ENCODE peak calls at places on chromosomes 6 and 20, in eight cellular contexts. H is left ventricle myocardium inferior, K is adrenal gland, B is PC-3, Q is A549, A is keratinocyte, D is cardiac muscle cell, L is SK-N-SH. Y is an unnamed sample.
A peak's percentile ranks its signal among the peaks of the same experiment; 100 is the strongest.

GRCh38 chr6:155648301-155648700 is 192.7 kb upstream of the NOX3 start:
- DNase-seq in L (no peak), Q (no peak), D (no peak), K (no peak), B (no peak), H (no peak), A (no peak), Y (no peak)

GRCh38 chr6:34063641-34064040 is 82.2 kb downstream of the GRM4 start:
- DNase-seq in K (no peak), B (no peak), D (no peak), H (no peak), Q (no peak), A (no peak), L (no peak), Y (no peak)

GRCh38 chr20:41469868-41470267 is 103.2 kb upstream of the EMILIN3 start:
- DNase-seq in L (no peak), Q (no peak), K (no peak), D (no peak), A (no peak), H (peak; percentile 58), B (no peak), Y (no peak)

GRCh38 chr20:20477444-20478041 is 109.6 kb downstream of the INSM1 start:
- DNase-seq in Q (no peak), H (no peak), B (no peak), D (no peak), A (no peak), K (no peak), L (no peak), Y (no peak)

GRCh38 chr6:129793447-129793846 is 67.7 kb downstream of the TMEM244 start:
- DNase-seq in B (no peak), Q (no peak), L (no peak), K (no peak), D (no peak), A (no peak), H (no peak), Y (no peak)

GRCh38 chr6:43733471-43734293 is 36.3 kb upstream of the VEGFA start:
- DNase-seq in H (no peak), K (no peak), D (no peak), L (no peak), B (no peak), A (peak; percentile 95), Q (no peak), Y (no peak)

GRCh38 chr6:165091121-165091785 is 218.2 kb downstream of the C6orf118 start:
- DNase-seq in H (no peak), K (no peak), B (peak; percentile 17), D (no peak), L (no peak), A (no peak), Q (no peak), Y (peak; percentile 14)

GRCh38 chr6:88476388-88476787 is 310.2 kb upstream of the CNR1 start:
- DNase-seq in K (no peak), L (no peak), B (no peak), H (no peak), D (no peak), A (no peak), Q (no peak), Y (no peak)

GRCh38 chr6:158605266-158605878 is 39.2 kb downstream of the DYNLT1 start:
- DNase-seq in B (peak; percentile 70), D (peak; percentile 76), A (peak; percentile 33), K (peak; percentile 60), Q (peak; percentile 59), L (peak; percentile 85), H (no peak), Y (peak; percentile 72)

GRCh38 chr20:3106658-3107463 is 22.3 kb upstream of the AVP start:
- DNase-seq in B (no peak), D (no peak), H (no peak), L (no peak), A (no peak), Q (no peak), K (no peak), Y (no peak)

GRCh38 chr6:155077331-155077730 is 82.2 kb downstream of the TIAM2 start:
- DNase-seq in Q (no peak), K (no peak), D (no peak), H (no peak), B (peak; percentile 46), L (no peak), A (no peak), Y (no peak)

GRCh38 chr6:41527721-41528408 is 18.3 kb upstream of the FOXP4 start:
- DNase-seq in D (no peak), H (no peak), A (no peak), Q (no peak), L (no peak), K (no peak), B (peak; percentile 12), Y (peak; percentile 36)

GRCh38 chr20:17870063-17870740 is 98.4 kb downstream of the SNX5 start:
- DNase-seq in H (no peak), Q (no peak), L (no peak), B (no peak), K (no peak), D (no peak), A (no peak), Y (no peak)

GRCh38 chr6:37038297-37039198 is 33.1 kb downstream of the FGD2 start:
- DNase-seq in K (no peak), H (peak; percentile 64), Q (no peak), B (no peak), A (no peak), D (no peak), L (peak; percentile 65), Y (no peak)

GRCh38 chr20:21609221-21609620 is 95.4 kb upstream of the NKX2-2 start:
- DNase-seq in B (peak; percentile 43), K (peak; percentile 78), H (no peak), L (no peak), D (no peak), A (no peak), Q (no peak), Y (no peak)

GRCh38 chr6:26507658-26508057 is 7.6 kb downstream of the BTN1A1 start:
- DNase-seq in H (no peak), B (no peak), K (no peak), Q (no peak), L (no peak), A (no peak), D (no peak), Y (no peak)

GRCh38 chr20:3922223-3922982 is 33.2 kb downstream of the PANK2 start:
- DNase-seq in K (no peak), A (no peak), D (no peak), Q (no peak), L (no peak), H (no peak), B (no peak), Y (no peak)

GRCh38 chr6:136711644-136712043 is 80.6 kb downstream of the MAP3K5 start:
- DNase-seq in D (no peak), Q (no peak), L (no peak), H (no peak), A (no peak), B (no peak), K (no peak), Y (no peak)

GRCh38 chr6:144543006-144543871 is 258.1 kb downstream of the UTRN start:
- DNase-seq in H (no peak), L (no peak), K (peak; percentile 26), D (no peak), A (no peak), B (peak; percentile 80), Q (no peak), Y (no peak)

GRCh38 chr20:59017493-59018231 is 1.6 kb upstream of the TUBB1 start:
- DNase-seq in A (no peak), L (no peak), Q (no peak), H (no peak), D (no peak), K (no peak), B (no peak), Y (no peak)

GRCh38 chr6:32885698-32886286 is 31.8 kb downstream of the PSMB9 start:
- DNase-seq in K (no peak), D (peak; percentile 81), L (peak; percentile 50), Q (peak; percentile 39), B (peak; percentile 87), H (no peak), A (no peak), Y (no peak)

GRCh38 chr6:30130887-30131862 is 4.8 kb upstream of the TRIM40 start:
- DNase-seq in H (peak; percentile 31), L (peak; percentile 83), B (peak; percentile 87), A (peak; percentile 57), Q (peak; percentile 82), D (peak; percentile 86), K (peak; percentile 71), Y (peak; percentile 58)
- TF ChIP-seq CTCF in H (peak; percentile 99), L (peak; percentile 99), B (peak; percentile 100), A (peak; percentile 99), Q (peak; percentile 95), D (peak; percentile 100), K (peak; percentile 98), Y (peak; percentile 96)

DNA sequence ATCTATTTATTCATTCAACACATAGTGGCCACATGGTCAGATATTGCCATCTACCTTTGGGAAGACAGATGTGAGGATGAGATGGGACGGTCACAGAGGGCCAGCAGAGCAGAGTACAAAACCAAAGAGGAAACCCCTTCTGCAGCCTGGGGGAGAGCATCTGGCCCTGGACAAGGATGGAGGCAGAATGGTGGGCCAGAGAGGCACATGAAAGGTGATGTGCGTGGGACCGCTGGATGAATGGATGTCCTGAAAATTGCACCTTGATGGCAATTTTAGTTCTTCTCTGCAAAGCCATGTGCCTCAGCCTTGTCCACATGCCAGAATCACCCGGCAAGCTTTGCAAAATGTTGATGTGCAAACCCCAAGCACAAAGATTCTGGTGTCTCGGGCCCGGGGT is 77.4 kb upstream of the CD93 start:
- DNase-seq in B (no peak), H (peak; percentile 5), D (no peak), Q (no peak), K (no peak), L (no peak), A (no peak), Y (no peak)
- TF ChIP-seq CTCF in B (no peak), H (no peak), D (no peak), Q (no peak), K (no peak), L (no peak), A (no peak), Y (no peak)

GRCh38 chr6:159633196-159633595 is 59.8 kb downstream of the SOD2 start:
- DNase-seq in A (no peak), Q (peak; percentile 30), L (peak; percentile 47), D (peak; percentile 2), K (no peak), B (peak; percentile 45), H (no peak), Y (peak; percentile 7)
- TF ChIP-seq CTCF in A (peak; percentile 32), Q (peak; percentile 47), L (peak; percentile 77), D (peak; percentile 57), K (peak; percentile 23), B (peak; percentile 71), H (peak; percentile 32), Y (no peak)

DNA sequence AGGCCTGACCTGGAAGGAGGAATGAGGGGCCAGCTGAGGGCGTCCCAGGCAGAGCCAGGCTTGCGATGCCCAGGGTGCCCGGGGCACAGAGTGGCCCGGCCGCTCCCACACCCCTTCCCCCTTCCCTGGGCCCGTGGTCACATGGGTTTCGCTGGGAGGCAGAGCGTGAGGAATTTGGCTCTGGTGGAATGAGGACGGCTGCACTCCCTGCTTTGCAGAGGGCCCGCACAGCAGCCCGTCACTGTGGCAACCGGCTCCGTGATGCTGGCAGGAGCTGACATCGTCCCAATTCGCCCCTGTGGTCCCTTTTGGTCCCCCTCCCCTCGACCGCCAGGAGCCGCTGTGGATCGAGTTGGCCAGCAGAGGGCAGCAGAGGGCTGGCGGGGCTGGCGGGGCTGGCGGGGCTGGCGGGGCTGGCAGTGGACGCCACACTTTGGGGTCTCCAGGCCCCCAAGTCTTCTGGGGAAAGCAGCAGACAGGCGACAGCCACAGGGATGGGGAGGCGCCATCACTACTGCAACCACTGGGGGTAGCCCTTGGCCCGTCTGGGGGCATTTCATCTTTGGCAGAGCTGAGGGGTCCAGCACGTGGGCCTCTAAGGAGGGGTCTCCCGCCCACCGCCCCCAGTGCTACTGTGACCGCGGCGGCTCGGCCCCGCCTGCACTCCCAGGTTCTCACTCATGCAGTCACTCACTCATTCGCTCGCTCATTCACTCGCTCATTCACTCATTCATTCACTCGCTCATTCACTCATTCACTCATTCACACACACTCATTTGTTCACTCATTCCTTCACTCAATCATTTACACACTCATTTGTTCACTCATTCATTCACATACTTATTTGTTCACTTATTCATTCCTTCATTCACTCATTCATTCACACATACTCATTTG is 49.7 kb upstream of the BHLHE23 start:
- DNase-seq in B (peak; percentile 20), K (no peak), A (no peak), H (peak; percentile 16), L (peak; percentile 89), Q (no peak), D (peak; percentile 49), Y (peak; percentile 88)
- TF ChIP-seq CTCF in B (peak; percentile 90), K (peak; percentile 86), A (peak; percentile 88), H (peak; percentile 93), L (peak; percentile 94), Q (peak; percentile 71), D (peak; percentile 82), Y (peak; percentile 92)

Y was measured in nephron progenitor cell.